ENCODE peak calls at places on chromosomes 7 and 10, in four cellular contexts. W, F, X and E are unnamed samples.

GRCh38 chr7:140013676-140014075 is 49.1 kb downstream of the PARP12 start:
- DNase-seq in W (no peak), F (no peak), X (no peak), E (no peak)

GRCh38 chr10:32963102-32963501 is 5.1 kb upstream of the ITGB1 start:
- DNase-seq in W (no peak), F (no peak), X (no peak), E (no peak)

GRCh38 chr10:794382-794956 is 105.0 kb upstream of the DIP2C start:
- DNase-seq in W (peak), F (peak), X (no peak), E (no peak)

GRCh38 chr7:46054290-46054689 is 133.2 kb upstream of the IGFBP3 start:
- DNase-seq in W (no peak), F (no peak), X (no peak), E (no peak)

GRCh38 chr7:22255834-22256233 is 101.1 kb downstream of the RAPGEF5 start:
- DNase-seq in W (no peak), F (no peak), X (no peak), E (no peak)

GRCh38 chr10:72322280-72323058 is 32.2 kb downstream of the DNAJB12 start:
- DNase-seq in W (no peak), F (no peak), X (no peak), E (no peak)

GRCh38 chr7:50793115-50793946 is 10.6 kb upstream of the GRB10 start:
- DNase-seq in W (peak), F (no peak), X (peak), E (peak)

GRCh38 chr10:20898851-20899250 is 1.7 kb upstream of the NEBL start:
- DNase-seq in W (no peak), F (no peak), X (no peak), E (no peak)

GRCh38 chr10:8051851-8052257 is 2.6 kb upstream of the GATA3 start:
- DNase-seq in W (peak), F (no peak), X (no peak), E (peak)

GRCh38 chr10:127158663-127159062 is 37.7 kb downstream of the INSYN2A start:
- DNase-seq in W (no peak), F (no peak), X (no peak), E (no peak)

GRCh38 chr10:118062798-118063238 is 16.1 kb upstream of the RAB11FIP2 start:
- DNase-seq in W (no peak), F (peak), X (no peak), E (no peak)

GRCh38 chr7:158404031-158404761 is 183.4 kb downstream of the PTPRN2 start:
- DNase-seq in W (no peak), F (no peak), X (no peak), E (no peak)

GRCh38 chr7:155386608-155387007 is 71.3 kb upstream of the EN2 start:
- DNase-seq in W (no peak), F (no peak), X (no peak), E (no peak)

GRCh38 chr7:16504019-16504418 is 22.6 kb upstream of the LRRC72 start:
- DNase-seq in W (no peak), F (no peak), X (no peak), E (no peak)

GRCh38 chr7:80997841-80998240 is 79.0 kb upstream of the SEMA3C start:
- DNase-seq in W (peak), F (no peak), X (no peak), E (no peak)

GRCh38 chr10:111338798-111339197 is 262.0 kb downstream of the ADRA2A start:
- DNase-seq in W (no peak), F (no peak), X (no peak), E (no peak)

GRCh38 chr7:122137291-122138077 is 6.6 kb downstream of the AASS start:
- DNase-seq in W (no peak), F (no peak), X (no peak), E (no peak)

GRCh38 chr7:74092964-74093339 is 9.3 kb downstream of the LIMK1 start:
- DNase-seq in W (peak), F (no peak), X (peak), E (no peak)

GRCh38 chr10:26430641-26431163 is 7.4 kb upstream of the APBB1IP start:
- DNase-seq in W (no peak), F (no peak), X (no peak), E (no peak)

GRCh38 chr7:35593896-35594295 is 101.0 kb downstream of the HERPUD2 start:
- DNase-seq in W (peak), F (peak), X (peak), E (peak)

GRCh38 chr7:114217026-114217425 is 197.6 kb upstream of the FOXP2 start:
- DNase-seq in W (no peak), F (no peak), X (no peak), E (no peak)

GRCh38 chr10:11515596-11516418 is 95.6 kb downstream of the USP6NL start:
- DNase-seq in W (peak), F (peak), X (peak), E (peak)

GRCh38 chr10:102450124-102450373 is 1.3 kb downstream of the C10orf95 start:
- DNase-seq in W (no peak), F (no peak), X (no peak), E (no peak)

GRCh38 chr10:102450374-102451104 is 804 bp downstream of the C10orf95 start:
- DNase-seq in W (peak), F (peak), X (peak), E (peak)

GRCh38 chr10:102449321-102450123 is 1.8 kb downstream of the C10orf95 start:
- DNase-seq in W (peak), F (peak), X (peak), E (peak)

GRCh38 chr10:102452672-102453340 is 1.5 kb upstream of the C10orf95 start:
- DNase-seq in W (no peak), F (no peak), X (no peak), E (no peak)

GRCh38 chr10:102451105-102451969 is at the start of gene C10orf95:
- DNase-seq in W (no peak), F (no peak), X (no peak), E (peak)
- TF ChIP-seq FOXJ3 in W (no peak), F (no peak), X (no peak), E (no peak)

DNA sequence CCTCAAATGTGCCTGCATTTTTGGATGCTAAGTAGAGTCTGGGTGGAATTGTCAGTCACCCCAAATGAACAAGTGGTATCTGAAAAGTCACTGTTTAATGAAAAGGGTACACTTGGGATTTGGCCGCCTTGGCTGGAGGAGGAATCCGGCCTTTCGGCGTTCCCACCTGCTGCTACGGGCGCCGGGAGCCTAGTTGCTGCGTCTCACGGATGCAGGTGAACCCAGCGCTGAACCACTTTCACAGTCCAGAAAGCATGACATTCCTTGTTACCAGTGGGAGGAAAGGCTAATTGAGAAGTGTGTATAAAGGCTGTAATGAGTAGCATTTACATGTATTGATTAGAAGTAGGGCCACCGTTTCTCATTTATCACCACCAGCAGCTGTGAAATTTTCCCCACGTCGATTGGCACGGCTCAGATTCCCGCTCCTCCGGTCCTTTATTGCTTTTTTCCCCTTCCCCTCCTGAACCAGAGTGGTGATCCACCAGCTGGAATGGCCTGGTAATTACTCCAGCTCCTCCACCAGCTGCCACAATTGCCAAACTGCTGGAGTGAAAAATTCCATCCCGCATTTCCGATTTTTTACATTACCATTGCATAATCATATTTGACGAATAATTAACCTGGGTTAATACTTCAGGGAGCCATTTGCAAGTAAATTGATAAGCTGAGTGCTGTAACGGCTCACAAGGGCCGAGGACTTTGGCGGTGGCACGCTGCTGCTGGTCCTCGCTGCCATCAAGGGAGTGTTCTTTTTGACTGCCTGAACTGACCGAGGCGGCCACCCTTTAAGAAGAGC is 153.2 kb downstream of the POU6F2 start:
- DNase-seq in W (no peak), F (no peak), X (no peak), E (no peak)
- TF ChIP-seq FOXJ3 in W (no peak), F (no peak), X (no peak), E (no peak)

GRCh38 chr10:22712959-22713852 is 1.2 kb downstream of the PIP4K2A start:
- DNase-seq in W (peak), F (peak), X (peak), E (peak)
- TF ChIP-seq FOXJ3 in W (no peak), F (no peak), X (no peak), E (no peak)

DNA sequence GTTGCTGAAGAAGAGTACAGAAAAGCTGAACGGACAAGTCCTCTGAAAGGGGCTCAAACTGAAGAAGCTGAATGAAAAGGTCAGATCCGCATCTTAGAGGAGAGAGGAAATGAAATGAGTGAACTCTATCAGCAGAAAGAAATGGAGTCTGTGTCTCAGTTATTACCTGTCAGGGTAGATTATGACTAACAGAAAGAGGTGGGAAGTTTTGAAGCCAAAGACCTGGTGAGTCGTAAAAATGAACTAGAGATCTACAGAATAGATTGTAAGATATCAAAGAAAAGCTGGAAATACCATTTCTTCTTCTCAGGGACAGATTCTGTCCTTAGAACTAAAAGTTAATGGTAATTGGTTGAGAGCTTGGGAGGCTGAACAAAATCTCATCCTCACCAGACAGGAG is 11.1 kb upstream of the MBL2 start:
- DNase-seq in W (no peak), F (no peak), X (no peak), E (no peak)
- TF ChIP-seq FOXJ3 in W (no peak), F (no peak), X (no peak), E (no peak)

DNA sequence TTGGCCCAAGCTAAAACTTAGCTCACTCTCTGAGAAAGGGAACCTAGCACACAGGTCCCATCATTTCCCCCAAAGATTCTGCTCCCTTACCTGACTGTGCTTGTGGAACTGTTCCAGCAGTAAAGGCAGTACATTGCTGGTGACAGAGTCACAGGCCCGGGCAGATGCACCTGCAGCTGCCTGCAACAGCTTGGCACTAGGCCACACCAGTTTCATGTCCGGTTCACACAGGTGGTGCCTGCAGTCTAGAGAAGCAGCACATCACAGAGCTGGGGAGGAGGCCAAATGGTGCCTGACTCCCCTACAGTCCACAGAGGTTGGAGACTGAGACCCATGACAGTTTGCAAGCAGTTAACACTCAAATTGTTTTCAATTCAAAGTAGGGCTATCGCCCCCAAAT is 22.2 kb downstream of the ZDHHC16 start:
- DNase-seq in W (no peak), F (no peak), X (no peak), E (no peak)
- TF ChIP-seq FOXJ3 in W (no peak), F (no peak), X (no peak), E (no peak)

DNA sequence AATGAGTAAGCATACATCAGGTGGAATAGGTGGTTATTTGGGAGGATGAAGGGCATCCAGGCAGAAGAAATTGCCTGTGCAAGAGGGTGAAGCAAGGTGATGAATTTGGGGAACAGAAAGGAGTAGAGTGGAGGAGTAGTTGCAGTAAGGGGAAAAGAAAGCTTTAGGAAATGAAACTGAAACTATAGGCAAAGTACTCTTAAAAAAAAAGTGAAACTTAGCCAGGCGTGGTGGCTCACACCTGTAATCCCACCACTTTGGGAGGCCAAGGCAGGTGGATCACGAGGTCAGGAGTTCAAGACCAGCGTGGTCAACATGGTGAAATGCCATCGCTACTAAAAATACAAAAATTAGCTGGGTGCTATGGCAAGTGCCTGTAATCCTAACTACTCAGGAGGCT is 17.6 kb downstream of the NUP205 start:
- DNase-seq in W (no peak), F (no peak), X (no peak), E (no peak)
- TF ChIP-seq FOXJ3 in W (no peak), F (no peak), X (no peak), E (no peak)

DNA sequence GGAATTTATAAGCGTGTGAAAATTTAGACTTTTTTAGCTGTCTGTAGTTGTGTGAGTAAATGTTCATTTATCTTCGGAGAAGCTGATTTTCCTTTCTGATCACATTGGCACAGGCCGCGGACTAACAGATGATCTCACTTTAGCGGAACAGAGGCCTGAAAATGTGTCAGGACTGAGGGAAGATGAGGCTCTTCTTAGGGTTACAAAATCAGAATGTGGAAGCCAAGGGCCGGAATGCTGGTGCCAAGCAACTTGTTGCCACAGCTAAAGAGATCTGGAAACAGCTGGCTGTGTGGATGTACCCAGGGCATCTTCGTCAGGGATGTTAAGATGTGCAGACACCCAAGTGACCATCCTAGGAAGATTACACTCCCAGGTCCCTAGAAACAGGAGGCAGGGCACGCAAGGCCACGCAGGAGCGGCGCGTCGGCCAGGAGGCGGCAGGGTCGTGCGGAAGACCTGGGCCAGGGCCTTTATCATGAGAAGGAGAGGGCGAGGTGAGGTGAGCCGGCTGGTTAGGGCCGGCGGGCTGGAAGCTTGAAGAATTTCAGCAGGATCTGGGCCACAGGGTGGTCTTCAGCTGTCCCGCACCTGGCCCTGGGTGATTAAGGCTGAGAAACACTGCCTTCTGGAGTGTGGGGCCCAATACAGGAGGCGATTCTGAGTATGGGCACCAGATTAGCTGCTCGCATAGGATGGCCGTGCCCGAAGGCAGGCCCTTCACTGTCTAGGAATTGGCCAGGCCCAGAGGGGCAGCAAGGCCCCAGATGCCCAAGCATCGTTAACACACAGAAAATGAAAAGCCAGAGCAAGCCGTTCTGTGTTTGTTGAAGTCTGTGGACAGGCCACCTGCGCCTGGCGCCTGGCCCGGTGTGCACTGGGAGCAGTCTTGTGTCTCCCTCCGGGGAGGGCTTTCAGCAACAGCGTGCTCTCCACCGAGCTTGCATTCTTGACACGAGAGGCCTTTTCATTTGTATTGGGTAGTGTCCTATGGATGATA is 34.9 kb upstream of the TTYH3 start:
- DNase-seq in W (no peak), F (no peak), X (no peak), E (no peak)
- TF ChIP-seq FOXJ3 in W (no peak), F (no peak), X (no peak), E (no peak)